ENCODE peak calls at places on chromosome 22, in four cellular contexts. R is left lung, K is sigmoid colon, V is Panc1. N is an unnamed sample.

GRCh38 chr22:24751518-24751917 is 23.0 kb downstream of the PIWIL3 start:
- DNase-seq in V (no peak), K (no peak), R (no peak), N (no peak)

GRCh38 chr22:37911697-37912096 is 5.6 kb downstream of the MICALL1 start:
- DNase-seq in K (no peak), V (no peak), R (no peak), N (peak; percentile 48)

GRCh38 chr22:49261616-49262015 is 566.1 kb downstream of the BRD1 start:
- DNase-seq in R (no peak), V (no peak), K (no peak), N (peak; percentile 27)

GRCh38 chr22:32745251-32745995 is 56.1 kb upstream of the TIMP3 start:
- DNase-seq in K (peak; percentile 85), R (peak; percentile 69), V (no peak), N (no peak)

GRCh38 chr22:38236786-38237185 is 35.0 kb downstream of the MAFF start:
- DNase-seq in R (no peak), K (no peak), V (no peak), N (no peak)

GRCh38 chr22:17198188-17199130 is 20.8 kb downstream of the ADA2 start:
- DNase-seq in K (no peak), R (no peak), V (no peak), N (peak; percentile 86)

GRCh38 chr22:23184764-23185113 is 4.4 kb downstream of the BCR start:
- DNase-seq in R (no peak), V (no peak), K (no peak), N (no peak)

GRCh38 chr22:22026157-22026831 is 43.7 kb upstream of the TOP3B start:
- DNase-seq in V (no peak), K (no peak), R (no peak), N (no peak)

GRCh38 chr22:49086606-49087157 is 741.0 kb downstream of the BRD1 start:
- DNase-seq in R (no peak), V (no peak), K (peak; percentile 54), N (no peak)

GRCh38 chr22:41526226-41526531 is 18.1 kb downstream of the POLR3H start:
- DNase-seq in V (no peak), K (no peak), R (no peak), N (no peak)

GRCh38 chr22:20552450-20552894 is 45.1 kb downstream of the MED15 start:
- DNase-seq in V (no peak), R (no peak), K (peak; percentile 96), N (no peak)

GRCh38 chr22:20550057-20550817 is 42.8 kb downstream of the MED15 start:
- DNase-seq in R (no peak), V (no peak), K (peak; percentile 46), N (no peak)

GRCh38 chr22:20550851-20551744 is 43.7 kb downstream of the MED15 start:
- DNase-seq in R (no peak), K (peak; percentile 83), V (no peak), N (no peak)

GRCh38 chr22:20552913-20553401 is 45.5 kb downstream of the MED15 start:
- DNase-seq in K (peak; percentile 67), R (no peak), V (no peak), N (no peak)

GRCh38 chr22:20551805-20552449 is 44.5 kb downstream of the MED15 start:
- DNase-seq in V (no peak), R (no peak), K (peak; percentile 79), N (no peak)
- H3K4me1 ChIP-seq in V (peaks cover 8% of the 10 kb centered on the region), R (peaks cover 74% of the 10 kb centered on the region), K (peaks cover 71% of the 10 kb centered on the region), N (no peaks in the 10 kb centered on the region)

DNA sequence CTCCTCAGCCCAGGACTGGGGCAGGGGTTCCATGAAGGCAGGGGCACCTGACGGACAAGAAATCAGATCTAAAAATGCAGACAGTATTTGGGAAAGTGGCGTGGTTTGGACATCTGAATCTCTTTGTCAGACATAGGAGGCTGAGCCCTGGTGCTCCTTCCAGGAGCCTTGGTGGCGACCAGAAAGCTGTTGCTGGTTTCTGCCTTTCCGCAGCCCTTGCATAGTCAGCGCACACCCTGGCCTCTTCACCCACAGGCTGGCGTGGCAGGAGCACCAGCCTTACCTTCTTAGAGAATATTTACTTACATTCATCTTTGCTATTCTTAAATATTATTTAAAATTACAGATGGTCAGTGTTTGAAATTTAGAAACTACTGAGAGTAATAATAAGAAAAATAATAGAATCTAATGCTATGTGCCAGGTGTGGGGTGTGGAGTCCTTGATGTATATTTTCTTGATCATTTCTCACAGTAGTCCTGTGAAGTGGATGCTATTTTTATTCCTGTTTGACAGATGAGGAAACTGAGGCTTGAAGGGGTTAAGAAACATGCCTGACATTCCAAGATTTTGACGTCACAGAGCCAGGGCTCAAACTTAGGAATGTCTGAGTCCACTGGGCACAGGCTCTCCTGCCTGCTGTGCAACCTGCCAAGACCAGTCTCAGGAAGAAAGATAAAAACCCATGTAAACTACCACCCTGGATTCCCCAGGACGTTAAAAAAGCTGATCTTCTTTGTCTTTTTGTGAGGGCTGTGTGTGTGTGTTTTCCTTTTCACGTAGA is 51.6 kb downstream of the TBC1D22A start:
- DNase-seq in K (no peak), R (no peak), V (no peak), N (no peak)
- H3K36me3 ChIP-seq in K (no peaks in the 10 kb centered on the region), R (no peaks in the 10 kb centered on the region), V (no peaks in the 10 kb centered on the region), N (no peaks in the 10 kb centered on the region)

DNA sequence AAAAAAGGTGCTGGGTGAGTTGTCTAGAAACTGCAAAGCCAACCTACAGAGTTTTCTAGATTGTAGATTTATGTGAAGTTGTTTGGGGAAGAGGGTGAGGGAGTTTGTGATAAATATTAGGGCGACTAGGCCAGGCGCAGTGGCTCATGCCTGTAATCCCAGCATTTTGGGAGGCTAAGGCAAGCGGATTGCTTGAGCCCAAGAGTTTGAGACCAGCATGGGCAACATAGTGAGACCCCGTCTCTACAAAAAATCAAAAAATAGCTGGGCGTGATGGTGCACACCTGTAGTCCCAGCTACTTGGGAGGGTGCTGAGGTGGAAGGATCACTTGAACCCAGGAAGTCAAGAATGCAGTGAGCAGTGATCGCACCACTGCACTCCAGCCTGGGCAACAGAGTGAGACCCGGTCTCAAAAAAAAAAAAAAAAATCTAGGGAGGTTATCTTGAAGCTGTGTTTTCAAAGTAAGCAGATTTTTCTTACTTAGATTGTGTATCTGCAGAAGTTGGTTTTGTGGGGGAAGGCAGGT is 844 bp downstream of the APOL6 start:
- DNase-seq in K (no peak), V (no peak), R (no peak), N (no peak)
- H3K4me1 ChIP-seq in K (peaks cover 36% of the 10 kb centered on the region), V (peaks cover 22% of the 10 kb centered on the region), R (peaks cover 49% of the 10 kb centered on the region), N (no peaks in the 10 kb centered on the region)

DNA sequence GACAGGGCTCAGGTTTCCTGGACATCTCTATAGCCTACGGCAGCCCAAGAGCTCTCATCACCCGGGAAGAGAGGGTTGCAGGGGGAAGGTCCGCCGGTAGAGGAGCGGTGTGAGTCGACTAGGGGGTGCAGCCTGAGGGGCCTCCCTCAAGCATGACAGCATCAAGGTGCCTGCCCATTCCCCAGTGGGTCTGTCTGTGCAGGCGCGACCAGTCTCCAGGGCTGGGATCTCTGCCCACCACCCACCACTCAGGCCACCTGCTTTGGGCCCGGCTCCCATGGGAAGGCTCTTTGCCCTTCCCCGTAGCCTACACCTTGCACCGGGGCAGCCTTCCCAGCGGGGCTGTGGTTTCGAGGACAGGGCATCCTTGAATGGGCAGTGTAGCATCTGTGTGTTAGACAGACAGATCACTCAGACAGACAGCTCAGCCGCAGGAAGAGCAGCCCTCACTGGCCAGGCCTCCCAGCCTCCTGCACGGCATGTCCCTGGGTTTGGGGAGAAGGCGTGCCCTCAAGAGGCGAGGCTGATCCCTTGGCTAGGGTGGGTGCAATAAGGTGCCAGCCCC is 29.2 kb downstream of the CERK start:
- DNase-seq in K (no peak), R (no peak), V (no peak), N (no peak)
- H3K36me3 ChIP-seq in K (peaks cover 28% of the 10 kb centered on the region), R (no peaks in the 10 kb centered on the region), V (peaks cover 3% of the 10 kb centered on the region), N (peaks cover 44% of the 10 kb centered on the region)

GRCh38 chr22:19960491-19961200 is 19.0 kb upstream of the TXNRD2 start:
- DNase-seq in V (no peak), K (peak; percentile 58), R (no peak), N (no peak)
- H3K4me1 ChIP-seq in V (peaks cover 6% of the 10 kb centered on the region), K (peaks cover 36% of the 10 kb centered on the region), R (peaks cover 32% of the 10 kb centered on the region), N (peaks cover 3% of the 10 kb centered on the region)

DNA sequence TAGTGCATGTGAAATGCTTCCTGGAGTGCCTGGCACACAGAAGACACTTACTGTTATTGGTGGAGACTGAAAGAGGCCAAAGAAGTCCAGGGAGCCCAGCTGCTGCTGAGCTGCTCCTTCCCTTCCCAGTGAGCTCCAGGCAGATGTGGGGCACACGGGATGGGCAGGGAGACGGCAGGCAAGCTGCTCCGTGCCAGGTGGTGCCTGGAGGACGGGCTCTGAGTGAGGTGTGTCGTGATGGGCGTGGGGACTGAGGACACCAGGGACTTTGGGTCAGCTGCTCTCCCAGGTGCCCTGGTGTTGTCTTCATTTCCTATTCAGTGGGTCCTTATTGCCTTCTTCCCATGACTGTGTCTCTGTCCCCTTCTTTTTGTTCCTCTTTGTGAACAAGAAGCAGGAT is 19.5 kb downstream of the TAB1 start:
- DNase-seq in K (no peak), V (no peak), R (no peak), N (no peak)
- H3K36me3 ChIP-seq in K (peaks cover 66% of the 10 kb centered on the region), V (peaks cover 3% of the 10 kb centered on the region), R (no peaks in the 10 kb centered on the region), N (peaks cover 40% of the 10 kb centered on the region)

DNA sequence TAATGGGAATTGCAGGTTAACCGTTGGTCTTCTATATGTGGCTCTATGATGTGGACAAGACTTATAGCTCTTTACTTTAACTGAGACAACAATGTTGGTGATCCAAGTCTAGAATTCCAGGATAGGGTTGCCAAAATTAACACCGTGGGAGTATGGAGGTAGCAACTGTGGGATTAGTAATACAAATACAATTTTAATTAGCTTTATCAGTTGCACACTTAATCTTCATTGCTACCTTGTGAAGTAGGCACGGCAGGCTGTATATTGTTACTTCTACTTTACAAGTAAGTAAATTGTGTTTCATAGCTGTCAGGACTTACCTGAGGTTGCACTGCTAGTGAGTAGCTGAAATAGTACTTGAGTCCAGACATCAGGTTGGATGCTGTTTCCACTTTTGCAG is 21.0 kb downstream of the MTMR3 start:
- DNase-seq in K (no peak), R (no peak), V (no peak), N (no peak)
- H3K4me1 ChIP-seq in K (peaks cover 51% of the 10 kb centered on the region), R (peaks cover 84% of the 10 kb centered on the region), V (peaks cover 33% of the 10 kb centered on the region), N (peaks cover 22% of the 10 kb centered on the region)

GRCh38 chr22:43566021-43566420 is 154.2 kb downstream of the MPPED1 start:
- DNase-seq in R (no peak), K (no peak), V (no peak), N (no peak)

GRCh38 chr22:43562843-43563242 is 151.0 kb downstream of the MPPED1 start:
- DNase-seq in V (no peak), R (no peak), K (no peak), N (no peak)

GRCh38 chr22:43560651-43561050 is 148.8 kb downstream of the MPPED1 start:
- DNase-seq in K (no peak), V (no peak), R (no peak), N (no peak)

GRCh38 chr22:43561421-43562178 is 149.8 kb downstream of the MPPED1 start:
- DNase-seq in R (no peak), K (no peak), V (no peak), N (no peak)

DNA sequence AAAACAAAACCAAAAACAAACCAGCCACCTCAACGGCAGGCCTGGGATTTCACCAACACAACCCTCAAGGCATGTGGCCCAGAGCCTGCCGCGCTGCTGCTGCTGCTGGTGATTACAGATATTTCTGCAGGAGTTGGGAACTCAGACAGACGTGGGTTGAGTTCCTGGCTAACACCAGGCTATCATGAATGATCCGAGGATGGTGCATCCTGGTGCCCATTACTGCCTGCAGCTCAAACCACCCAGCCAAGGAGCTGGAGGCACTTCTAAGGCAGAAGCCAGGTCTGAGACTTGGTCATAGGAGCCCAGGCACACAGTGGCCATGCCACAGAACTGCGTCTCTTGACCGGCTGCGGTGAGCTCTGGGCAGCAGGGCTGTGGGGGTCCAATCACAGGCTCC is 151.8 kb downstream of the MPPED1 start:
- DNase-seq in V (no peak), R (no peak), K (no peak), N (no peak)
- H3K36me3 ChIP-seq in V (no peaks in the 10 kb centered on the region), R (no peaks in the 10 kb centered on the region), K (no peaks in the 10 kb centered on the region), N (no peaks in the 10 kb centered on the region)

N was measured in HAP-1.